ENCODE peak calls at places on chromosomes 5 and 9, in five cellular contexts. N, V, Q, R and L are unnamed samples. For H3K27me3, the result is how much of the 10 kb centered on the place peaks cover.

GRCh38 chr9:138022756-138023393 is 145.3 kb downstream of the CACNA1B start:
- DNase-seq in N (no peak), V (no peak), Q (no peak), R (no peak), L (no peak)

GRCh38 chr9:75889577-75889976 is 896 bp upstream of the PCSK5 start:
- DNase-seq in N (no peak), V (no peak), Q (peak), R (no peak), L (no peak)

GRCh38 chr5:68957591-68957990 is 136.2 kb upstream of the SLC30A5 start:
- DNase-seq in N (no peak), V (no peak), Q (no peak), R (no peak), L (no peak)

GRCh38 chr5:107040907-107041306 is 629.8 kb downstream of the EFNA5 start:
- DNase-seq in N (no peak), V (no peak), Q (no peak), R (no peak), L (no peak)

GRCh38 chr9:14293801-14294200 is 20.1 kb downstream of the NFIB start:
- DNase-seq in N (peak), V (no peak), Q (no peak), R (no peak), L (no peak)

GRCh38 chr5:64301566-64301965 is 135.9 kb downstream of the RNF180 start:
- DNase-seq in N (no peak), V (no peak), Q (no peak), R (no peak), L (no peak)

GRCh38 chr9:134236001-134236421 is 71.6 kb upstream of the RNU6ATAC start:
- DNase-seq in N (peak), V (no peak), Q (no peak), R (no peak), L (no peak)

GRCh38 chr9:137312852-137313325 is 10.8 kb upstream of the NRARP start:
- DNase-seq in N (no peak), V (peak), Q (no peak), R (peak), L (no peak)

GRCh38 chr5:6714221-6715041 is 1.2 kb downstream of the TENT4A start:
- DNase-seq in N (no peak), V (no peak), Q (no peak), R (no peak), L (peak)

GRCh38 chr5:120124961-120125360 is 339.1 kb upstream of the PRR16 start:
- DNase-seq in N (peak), V (no peak), Q (no peak), R (no peak), L (no peak)

GRCh38 chr5:160787247-160787646 is 64.8 kb downstream of the ATP10B start:
- DNase-seq in N (no peak), V (peak), Q (peak), R (no peak), L (no peak)

GRCh38 chr5:10914741-10915480 is 153.9 kb upstream of the DAP start:
- DNase-seq in N (no peak), V (no peak), Q (no peak), R (no peak), L (no peak)

GRCh38 chr5:40958811-40959210 is 49.5 kb downstream of the C7 start:
- DNase-seq in N (peak), V (no peak), Q (no peak), R (no peak), L (no peak)

GRCh38 chr9:114472765-114473446 is 32.4 kb downstream of the WHRN start:
- DNase-seq in N (peak), V (no peak), Q (no peak), R (no peak), L (no peak)

GRCh38 chr9:36818242-36818938 is 215.7 kb downstream of the PAX5 start:
- DNase-seq in N (no peak), V (no peak), Q (peak), R (no peak), L (no peak)

GRCh38 chr9:89686134-89686533 is 81.3 kb downstream of the GADD45G start:
- DNase-seq in N (no peak), V (peak), Q (peak), R (no peak), L (no peak)

GRCh38 chr5:133114933-133115310 is 63.1 kb downstream of the HSPA4 start:
- DNase-seq in N (no peak), V (no peak), Q (no peak), R (no peak), L (no peak)

GRCh38 chr5:154087260-154087659 is 48.5 kb downstream of the MFAP3 start:
- DNase-seq in N (no peak), V (no peak), Q (no peak), R (no peak), L (no peak)

GRCh38 chr9:4258321-4259093 is 41.4 kb downstream of the GLIS3 start:
- DNase-seq in N (no peak), V (no peak), Q (no peak), R (no peak), L (no peak)

GRCh38 chr5:55437859-55438206 is 96.9 kb downstream of the PLPP1 start:
- DNase-seq in N (no peak), V (no peak), Q (no peak), R (no peak), L (no peak)

GRCh38 chr5:6365142-6365976 is 13.0 kb downstream of the MED10 start:
- DNase-seq in N (peak), V (no peak), Q (peak), R (no peak), L (no peak)

GRCh38 chr9:14309403-14309802 is 4.5 kb downstream of the NFIB start:
- DNase-seq in N (peak), V (no peak), Q (no peak), R (no peak), L (no peak)

GRCh38 chr9:1580215-1580614 is 434.9 kb upstream of the SMARCA2 start:
- DNase-seq in N (no peak), V (no peak), Q (no peak), R (no peak), L (no peak)

GRCh38 chr9:104923740-104924139 is 4.2 kb downstream of the ABCA1 start:
- DNase-seq in N (no peak), V (no peak), Q (no peak), R (no peak), L (no peak)

GRCh38 chr9:36543916-36544315 is 28.8 kb upstream of the MELK start:
- DNase-seq in N (peak), V (no peak), Q (peak), R (peak), L (no peak)

GRCh38 chr5:141135718-141136266 is 786 bp downstream of the PCDHB5 start:
- DNase-seq in N (no peak), V (no peak), Q (no peak), R (no peak), L (no peak)

GRCh38 chr9:109033941-109034700 is 20.8 kb upstream of the CTNNAL1 start:
- DNase-seq in N (no peak), V (no peak), Q (no peak), R (no peak), L (no peak)

GRCh38 chr9:129421371-129421770 is 199.5 kb downstream of the C9orf50 start:
- DNase-seq in N (no peak), V (no peak), Q (no peak), R (no peak), L (peak)

GRCh38 chr5:172658869-172659513 is 17.9 kb downstream of the NEURL1B start:
- DNase-seq in N (no peak), V (peak), Q (peak), R (peak), L (no peak)

GRCh38 chr5:172659909-172660628 is 19.0 kb downstream of the NEURL1B start:
- DNase-seq in N (peak), V (peak), Q (peak), R (peak), L (no peak)

GRCh38 chr5:172658391-172658790 is 17.3 kb downstream of the NEURL1B start:
- DNase-seq in N (no peak), V (no peak), Q (no peak), R (no peak), L (peak)

GRCh38 chr5:172660974-172661373 is 19.9 kb downstream of the NEURL1B start:
- DNase-seq in N (no peak), V (no peak), Q (no peak), R (no peak), L (no peak)

DNA sequence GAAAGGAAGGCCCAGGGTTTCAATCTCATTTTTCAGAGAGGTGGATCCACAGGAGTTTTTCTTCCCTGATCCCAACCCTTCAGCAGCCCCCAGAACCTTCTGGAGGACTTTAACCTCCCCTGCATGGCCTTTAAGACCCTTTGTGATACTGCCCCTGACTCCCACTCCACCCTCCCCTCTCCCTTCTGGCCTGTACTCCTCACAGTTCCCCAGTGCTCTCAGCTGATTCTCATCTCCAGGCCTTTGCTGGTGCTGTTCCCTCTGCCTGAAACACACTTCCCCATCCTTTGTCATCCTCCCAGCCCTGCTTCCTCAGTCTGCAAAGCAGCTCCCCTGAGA is 18.5 kb downstream of the NEURL1B start:
- DNase-seq in N (no peak), V (no peak), Q (no peak), R (no peak), L (no peak)
- H3K27ac ChIP-seq in N (peak), V (peak), Q (peak), R (peak), L (peak)

GRCh38 chr5:178287791-178288105 is 55.1 kb upstream of the PHYKPL start:
- DNase-seq in N (no peak), V (no peak), Q (no peak), R (peak), L (no peak)
- H3K27me3 ChIP-seq in N (under half), V (under half), Q (under half), R (under half), L (under half)

GRCh38 chr5:139461698-139462097 is 845 bp downstream of the ECSCR start:
- DNase-seq in N (peak), V (no peak), Q (no peak), R (no peak), L (no peak)
- H3K27ac ChIP-seq in N (no peak), V (no peak), Q (no peak), R (no peak), L (peak)

GRCh38 chr9:130940693-130941576 is 1.9 kb upstream of the FIBCD1 start:
- DNase-seq in N (peak), V (peak), Q (peak), R (peak), L (peak)
- H3K27me3 ChIP-seq in N (under half), V (under half), Q (under half), R (under half), L (half or more)

GRCh38 chr5:1789838-1790462 is 9.7 kb downstream of the MRPL36 start:
- DNase-seq in N (peak), V (no peak), Q (no peak), R (peak), L (no peak)
- H3K27ac ChIP-seq in N (peak), V (no peak), Q (no peak), R (no peak), L (no peak)

DNA sequence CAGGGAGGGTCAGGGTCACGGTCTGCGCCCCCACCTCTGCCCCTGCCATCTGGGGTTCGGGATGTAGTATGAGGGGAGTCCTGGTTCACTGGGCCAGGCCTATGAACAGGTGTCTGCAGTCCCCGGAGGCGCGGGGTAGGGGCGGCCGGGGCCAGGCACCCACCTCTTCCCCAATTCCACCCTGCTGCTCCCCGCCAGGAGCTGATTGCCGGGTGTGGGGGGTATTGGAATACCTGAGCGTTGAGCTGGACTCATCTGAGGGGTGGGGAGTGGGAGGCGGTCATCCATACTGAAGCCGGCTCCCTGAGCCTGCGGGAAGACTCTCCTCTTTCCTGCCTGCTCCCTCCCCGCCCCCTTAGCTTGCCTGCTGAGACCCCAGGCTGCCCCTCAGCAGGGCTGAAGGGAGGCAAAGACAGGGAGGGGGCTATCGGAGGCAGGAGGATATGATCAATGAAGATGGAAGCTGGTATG is 676 bp downstream of the SLC6A7 start:
- DNase-seq in N (no peak), V (no peak), Q (no peak), R (no peak), L (no peak)
- H3K27me3 ChIP-seq in N (half or more), V (under half), Q (under half), R (under half), L (half or more)

GRCh38 chr9:6224393-6225154 is 9.0 kb downstream of the IL33 start:
- DNase-seq in N (no peak), V (no peak), Q (no peak), R (no peak), L (no peak)
- H3K27ac ChIP-seq in N (no peak), V (no peak), Q (no peak), R (no peak), L (peak)

GRCh38 chr5:158955636-158956035 is 144.1 kb downstream of the EBF1 start:
- DNase-seq in N (no peak), V (no peak), Q (no peak), R (no peak), L (no peak)
- H3K27me3 ChIP-seq in N (under half), V (under half), Q (under half), R (under half), L (under half)

DNA sequence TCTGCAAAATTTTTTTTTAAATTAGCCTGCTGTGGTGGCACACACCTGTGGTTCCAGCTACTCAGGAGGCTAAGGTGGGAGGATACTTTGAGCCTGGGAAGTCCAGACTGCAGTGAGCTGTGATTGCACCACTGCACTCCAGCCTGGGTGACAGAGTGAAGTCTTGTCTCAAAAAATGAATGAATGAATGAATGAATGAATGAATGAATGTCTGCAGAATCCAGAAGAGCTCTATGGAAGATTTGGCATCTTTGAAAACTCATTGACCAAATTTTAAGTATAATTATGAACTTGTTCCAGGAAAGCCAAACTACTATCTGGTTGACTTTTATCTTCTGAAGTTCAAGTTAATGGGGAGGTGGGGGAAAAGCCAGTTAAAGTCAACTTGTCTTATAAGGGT is 94.2 kb upstream of the ERBIN start:
- DNase-seq in N (no peak), V (no peak), Q (no peak), R (no peak), L (no peak)
- H3K27ac ChIP-seq in N (no peak), V (no peak), Q (peak), R (no peak), L (no peak)

GRCh38 chr5:569868-570361 is 42.2 kb upstream of the CEP72 start:
- DNase-seq in N (no peak), V (no peak), Q (peak), R (no peak), L (no peak)
- H3K27me3 ChIP-seq in N (under half), V (under half), Q (under half), R (under half), L (half or more)